ENCODE peak calls at places on chromosome 3, in nine cellular contexts. I, S, H, W, Y, O, N, K and C are unnamed samples.

GRCh38 chr3:100797921-100798491 is 88.7 kb downstream of the TFG start:
- DNase-seq in I (no peak), S (no peak), H (no peak), W (no peak), Y (peak; percentile 61), O (no peak), N (no peak), K (peak; percentile 15), C (no peak)

GRCh38 chr3:45381168-45381852 is 7.1 kb upstream of the LARS2 start:
- DNase-seq in I (no peak), S (peak; percentile 26), H (no peak), W (no peak), Y (no peak), O (no peak), N (no peak), K (peak; percentile 39), C (no peak)

GRCh38 chr3:37731895-37732294 is 129.8 kb upstream of the CTDSPL start:
- DNase-seq in I (no peak), S (no peak), H (no peak), W (no peak), Y (no peak), O (no peak), N (no peak), K (no peak), C (peak; percentile 8)

GRCh38 chr3:179852117-179852886 is 184.4 kb downstream of the PEX5L start:
- DNase-seq in I (no peak), S (no peak), H (no peak), W (peak; percentile 58), Y (peak; percentile 90), O (no peak), N (peak; percentile 4), K (no peak), C (peak; percentile 46)

GRCh38 chr3:181851063-181851462 is 139.3 kb downstream of the SOX2 start:
- DNase-seq in I (no peak), S (no peak), H (no peak), W (no peak), Y (peak; percentile 31), O (no peak), N (no peak), K (peak; percentile 76), C (no peak)

GRCh38 chr3:68523330-68523729 is 409.0 kb downstream of the TAFA4 start:
- DNase-seq in I (no peak), S (no peak), H (no peak), W (no peak), Y (no peak), O (no peak), N (no peak), K (no peak), C (no peak)

GRCh38 chr3:130648293-130648692 is 98.3 kb downstream of the PIK3R4 start:
- DNase-seq in I (no peak), S (no peak), H (no peak), W (no peak), Y (no peak), O (no peak), N (no peak), K (no peak), C (no peak)

GRCh38 chr3:38190481-38190881 is 25.1 kb downstream of the OXSR1 start:
- DNase-seq in I (no peak), S (no peak), H (no peak), W (no peak), Y (no peak), O (no peak), N (no peak), K (no peak), C (no peak)

GRCh38 chr3:76986876-76987513 is 52.9 kb upstream of the ROBO2 start:
- DNase-seq in I (no peak), S (no peak), H (no peak), W (no peak), Y (peak; percentile 22), O (no peak), N (no peak), K (no peak), C (no peak)